ENCODE peak calls at places on chromosome 14, in four cellular contexts. P is tibial artery, C is stomach, R is frontal cortex. I is an unnamed sample.

GRCh38 chr14:90870950-90871604 is 54.8 kb upstream of the TTC7B start:
- DNase-seq in P (no peak), C (no peak), R (no peak), I (no peak)

GRCh38 chr14:58876613-58877012 is 238.9 kb downstream of the DACT1 start:
- DNase-seq in P (no peak), C (no peak), R (no peak), I (no peak)

GRCh38 chr14:23366163-23366921 is 1.4 kb upstream of the EFS start:
- DNase-seq in P (peak), C (no peak), R (peak), I (peak)

GRCh38 chr14:93764211-93764659 is 24.1 kb downstream of the PRIMA1 start:
- DNase-seq in P (peak), C (no peak), R (no peak), I (no peak)

GRCh38 chr14:97634786-97635185 is 837.6 kb downstream of the VRK1 start:
- DNase-seq in P (no peak), C (no peak), R (peak), I (no peak)

GRCh38 chr14:24078146-24078545 is 6.8 kb downstream of the CPNE6 start:
- DNase-seq in P (no peak), C (no peak), R (no peak), I (no peak)

GRCh38 chr14:94009767-94010166 is 12.7 kb downstream of the CCDC197 start:
- DNase-seq in P (no peak), C (no peak), R (no peak), I (no peak)

GRCh38 chr14:63896278-63896720 is 43.5 kb downstream of the SYNE2 start:
- DNase-seq in P (peak), C (peak), R (no peak), I (no peak)

GRCh38 chr14:69536976-69537375 is 37.7 kb downstream of the CCDC177 start:
- DNase-seq in P (no peak), C (no peak), R (no peak), I (no peak)

GRCh38 chr14:22650960-22651521 is 6.9 kb upstream of the OR6J1 start:
- DNase-seq in P (no peak), C (no peak), R (no peak), I (peak)

GRCh38 chr14:81273521-81273920 is 52.8 kb upstream of the GTF2A1 start:
- DNase-seq in P (no peak), C (no peak), R (no peak), I (peak)

GRCh38 chr14:72024043-72024407 is 91.8 kb downstream of the RGS6 start:
- DNase-seq in P (peak), C (peak), R (no peak), I (peak)

GRCh38 chr14:59534361-59534987 is 42.1 kb downstream of the CCDC175 start:
- DNase-seq in P (no peak), C (no peak), R (no peak), I (no peak)

GRCh38 chr14:106879241-106879640 is 1352.9 kb downstream of the TMEM121 start:
- DNase-seq in P (no peak), C (peak), R (no peak), I (no peak)

GRCh38 chr14:36657409-36658090 is 4.1 kb upstream of the PAX9 start:
- DNase-seq in P (no peak), C (no peak), R (no peak), I (peak)

GRCh38 chr14:103541944-103542544 is 13.0 kb downstream of the TRMT61A start:
- DNase-seq in P (no peak), C (no peak), R (no peak), I (no peak)

GRCh38 chr14:97380539-97380941 is 583.4 kb downstream of the VRK1 start:
- DNase-seq in P (no peak), C (no peak), R (no peak), I (peak)

GRCh38 chr14:51453869-51454268 is 197.8 kb upstream of the FRMD6 start:
- DNase-seq in P (no peak), C (no peak), R (peak), I (no peak)

GRCh38 chr14:105098316-105098715 is 33.1 kb upstream of the GPR132 start:
- DNase-seq in P (no peak), C (no peak), R (no peak), I (no peak)

GRCh38 chr14:62329427-62329826 is 567.2 kb downstream of the SNAPC1 start:
- DNase-seq in P (no peak), C (no peak), R (no peak), I (no peak)

GRCh38 chr14:33175951-33176350 is 237.3 kb downstream of the NPAS3 start:
- DNase-seq in P (no peak), C (no peak), R (no peak), I (no peak)

GRCh38 chr14:52129733-52130132 is 60.9 kb upstream of the NID2 start:
- DNase-seq in P (no peak), C (no peak), R (no peak), I (no peak)

GRCh38 chr14:63918411-63918810 is 65.6 kb downstream of the SYNE2 start:
- DNase-seq in P (no peak), C (no peak), R (no peak), I (no peak)

GRCh38 chr14:74611672-74612345 is at the start of gene LTBP2:
- DNase-seq in P (no peak), C (no peak), R (no peak), I (peak)

GRCh38 chr14:33412450-33412849 is 473.8 kb downstream of the NPAS3 start:
- DNase-seq in P (no peak), C (no peak), R (no peak), I (no peak)

GRCh38 chr14:58737511-58737910 is 99.7 kb downstream of the DACT1 start:
- DNase-seq in P (no peak), C (no peak), R (no peak), I (no peak)

I was measured in islet precursor cell.